ENCODE peak calls at places on chromosome 6, in five cellular contexts. P is OCI-LY7; J is CD4-positive, alpha-beta T cell; H is CD8-positive, alpha-beta T cell; D is hepatocyte. Q is an unnamed sample.
A peak's percentile ranks its signal among the peaks of the same experiment; 100 is the strongest.

GRCh38 chr6:49540614-49541013 is 9.9 kb upstream of the C6orf141 start:
- DNase-seq in J (no peak), P (no peak), H (no peak), D (no peak), Q (peak; percentile 42)

GRCh38 chr6:125944434-125944816 is 12.1 kb upstream of the HINT3 start:
- DNase-seq in H (no peak), D (peak; percentile 72), P (no peak), J (no peak), Q (no peak)

GRCh38 chr6:134247271-134247833 is 70.6 kb downstream of the SGK1 start:
- DNase-seq in J (peak; percentile 58), D (peak; percentile 12), P (peak; percentile 87), H (peak; percentile 77), Q (no peak)

GRCh38 chr6:7100072-7100750 is 7.5 kb upstream of the RREB1 start:
- DNase-seq in J (no peak), P (peak; percentile 43), D (no peak), H (no peak), Q (no peak)

GRCh38 chr6:68680244-68680643 is 45.2 kb downstream of the ADGRB3 start:
- DNase-seq in J (no peak), D (no peak), H (no peak), P (no peak), Q (no peak)

GRCh38 chr6:21001736-21002135 is 467.5 kb downstream of the CDKAL1 start:
- DNase-seq in D (no peak), J (no peak), P (no peak), H (no peak), Q (no peak)

GRCh38 chr6:130853555-130854183 is 26.5 kb downstream of the SMLR1 start:
- DNase-seq in H (no peak), P (no peak), D (peak; percentile 28), J (no peak), Q (no peak)

GRCh38 chr6:26032387-26033131 is 54.7 kb upstream of the HFE start:
- DNase-seq in H (no peak), J (no peak), D (peak; percentile 40), P (peak; percentile 87), Q (peak; percentile 33)

GRCh38 chr6:108235121-108235520 is 25.7 kb downstream of the SNX3 start:
- DNase-seq in H (no peak), D (no peak), P (no peak), J (no peak), Q (no peak)

GRCh38 chr6:160678744-160679401 is 14.8 kb upstream of the LPA start:
- DNase-seq in J (no peak), P (no peak), H (no peak), D (peak; percentile 27), Q (no peak)

GRCh38 chr6:130780137-130780536 is 47.1 kb upstream of the SMLR1 start:
- DNase-seq in D (no peak), J (no peak), H (no peak), P (no peak), Q (no peak)

GRCh38 chr6:31158863-31159855 is 770 bp downstream of the TCF19 start:
- DNase-seq in D (no peak), P (peak; percentile 60), H (peak; percentile 52), J (no peak), Q (peak; percentile 49)

DNA sequence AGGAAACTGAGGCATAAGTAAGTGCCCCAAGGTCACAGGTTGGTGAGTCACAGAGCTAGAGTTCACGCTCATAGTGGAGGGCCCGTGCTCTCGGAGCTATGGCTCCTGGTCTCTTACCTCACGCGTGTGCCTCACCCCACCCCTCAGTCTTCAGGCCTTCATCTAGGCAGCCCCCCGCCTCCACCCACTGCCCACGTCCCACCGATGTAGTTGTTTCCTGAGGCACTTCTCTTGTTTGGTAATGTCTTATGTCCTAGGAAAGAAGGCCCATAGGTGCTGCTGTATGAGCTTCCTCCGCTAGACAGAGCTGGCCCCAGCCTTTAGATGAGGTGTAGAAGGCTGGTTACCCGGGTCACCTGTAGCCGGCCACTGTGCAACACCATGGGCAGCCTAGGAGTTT is 5.1 kb downstream of the RIPK1 start:
- DNase-seq in D (no peak), H (no peak), J (no peak), P (no peak), Q (no peak)
- TF ChIP-seq CTCF in D (no peak), H (no peak), J (no peak), P (no peak), Q (no peak)

DNA sequence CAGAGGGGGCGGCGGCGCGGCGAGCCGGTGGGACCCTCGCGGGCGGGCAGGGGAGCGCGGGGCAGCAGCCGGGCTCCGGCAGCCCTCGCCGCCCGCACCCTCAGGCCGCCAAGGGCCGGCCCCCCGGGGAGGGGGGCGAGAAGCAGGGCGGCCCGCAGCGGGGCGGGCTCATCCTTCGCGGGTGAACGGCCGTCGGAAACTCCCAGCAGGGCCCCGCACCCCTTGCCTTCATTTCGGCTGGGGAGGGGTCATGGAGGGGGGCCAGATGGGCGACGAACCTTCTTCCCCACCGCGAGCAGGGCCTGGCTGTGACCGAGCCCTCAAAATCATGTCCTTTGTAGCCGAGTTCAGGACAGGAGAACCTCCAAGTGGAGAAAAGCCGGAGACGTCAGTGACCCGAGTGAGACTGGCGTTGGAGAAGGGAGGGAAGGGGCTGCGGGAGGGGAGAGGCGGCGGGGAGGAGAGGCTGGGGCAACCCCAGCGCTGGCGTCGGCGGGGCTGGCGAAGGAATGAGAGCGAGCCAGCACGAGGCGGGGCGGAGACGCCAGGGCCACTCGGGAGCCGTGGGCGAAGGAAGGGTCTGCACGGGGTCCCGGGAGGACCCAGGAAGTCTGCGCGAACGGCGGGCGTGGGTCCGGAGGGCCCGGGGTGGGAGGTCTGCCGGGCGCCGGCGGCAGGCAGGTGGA is 596 bp upstream of the FOXC1 start:
- DNase-seq in D (peak; percentile 48), J (no peak), H (no peak), P (no peak), Q (peak; percentile 40)
- H3K27ac ChIP-seq in D (no peak overlapping the region), J (no peak overlapping the region), H (no peak overlapping the region), P (no peak overlapping the region), Q (peak overlapping the region; percentile 97)

GRCh38 chr6:11672669-11673068 is 105.9 kb downstream of the ADTRP start:
- DNase-seq in D (no peak), J (no peak), H (no peak), P (no peak), Q (no peak)

GRCh38 chr6:11672261-11672660 is 106.3 kb downstream of the ADTRP start:
- DNase-seq in D (no peak), H (no peak), P (no peak), J (no peak), Q (no peak)

GRCh38 chr6:11681357-11681756 is 97.2 kb downstream of the ADTRP start:
- DNase-seq in P (no peak), D (no peak), J (no peak), H (no peak), Q (no peak)

GRCh38 chr6:11675610-11676009 is 103.0 kb downstream of the ADTRP start:
- DNase-seq in P (no peak), D (peak; percentile 45), J (no peak), H (no peak), Q (no peak)
- TF ChIP-seq CTCF in P (no peak), D (peak; percentile 33), J (no peak), H (no peak), Q (no peak)

GRCh38 chr6:90072501-90072900 is 178.2 kb downstream of the GJA10 start:
- DNase-seq in J (no peak), H (no peak), P (no peak), D (no peak), Q (no peak)

GRCh38 chr6:90068835-90069478 is 174.7 kb downstream of the GJA10 start:
- DNase-seq in J (no peak), D (no peak), H (no peak), P (no peak), Q (no peak)

GRCh38 chr6:90065173-90065572 is 170.9 kb downstream of the GJA10 start:
- DNase-seq in P (no peak), H (no peak), J (no peak), D (no peak), Q (peak; percentile 44)

GRCh38 chr6:90066715-90067114 is 172.4 kb downstream of the GJA10 start:
- DNase-seq in J (no peak), H (no peak), D (no peak), P (no peak), Q (no peak)

DNA sequence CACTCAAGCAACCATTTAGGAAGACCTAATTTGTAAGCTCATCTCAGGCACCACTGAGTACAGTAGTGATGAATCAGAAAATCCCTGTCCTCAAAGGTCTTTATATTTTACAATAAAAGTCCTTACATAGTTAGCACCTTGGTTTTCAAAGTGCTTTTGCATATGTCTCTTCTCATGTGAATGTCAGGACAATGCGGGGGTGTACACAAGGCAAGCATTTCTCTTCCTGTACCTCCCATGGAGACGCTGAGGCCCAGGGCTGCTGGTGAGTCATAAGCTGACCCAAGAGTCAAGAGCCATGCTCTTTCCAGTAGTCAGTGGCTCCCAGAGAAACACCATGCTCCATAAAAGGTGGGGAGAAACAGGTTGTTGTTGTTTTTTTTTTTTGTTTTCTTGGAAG is 174.0 kb downstream of the GJA10 start:
- DNase-seq in P (no peak), H (no peak), D (peak; percentile 53), J (no peak), Q (peak; percentile 47)
- H3K27ac ChIP-seq in P (no peak overlapping the region), H (no peak overlapping the region), D (no peak overlapping the region), J (no peak overlapping the region), Q (no peak overlapping the region)

DNA sequence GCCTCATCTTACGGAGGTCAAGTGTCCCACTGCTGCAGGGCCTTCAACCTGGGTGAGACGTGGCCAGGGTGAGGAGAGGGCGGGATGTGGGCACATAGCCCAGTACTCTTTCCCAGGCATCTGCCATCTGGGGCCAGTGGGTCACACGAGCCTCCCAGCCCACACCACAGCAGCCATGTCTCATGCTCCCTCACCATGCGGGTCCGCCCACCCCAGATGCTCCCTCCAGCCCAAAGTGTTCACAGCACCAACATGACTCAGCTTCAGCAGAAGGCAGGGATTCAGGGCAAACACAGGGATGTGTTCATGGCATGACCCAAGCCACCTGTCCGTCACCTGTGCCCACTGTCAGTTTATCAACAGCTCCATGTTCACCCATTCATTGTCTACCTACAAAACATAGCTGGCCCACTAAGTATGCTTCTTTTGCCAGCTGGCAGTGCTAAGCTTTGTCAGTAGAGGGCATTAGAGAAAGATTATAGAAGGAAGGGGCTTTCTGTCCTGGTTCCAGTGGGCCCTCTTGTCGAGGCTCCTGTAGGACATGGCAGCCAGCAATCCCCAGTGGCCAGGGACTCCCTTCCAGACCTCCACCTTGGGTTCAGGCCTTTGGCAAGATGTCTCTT is 109.2 kb downstream of the FOXF2 start:
- DNase-seq in P (no peak), J (no peak), D (no peak), H (no peak), Q (no peak)
- TF ChIP-seq CTCF in P (peak; percentile 43), J (no peak), D (no peak), H (no peak), Q (no peak)

Q was measured in RWPE1.